ENCODE peak calls at places on chromosomes 13 and 19, in five cellular contexts. S is lower leg skin, C is skeletal muscle cell, A is fibroblast of lung, J is bronchial epithelial cell. P is an unnamed sample.

GRCh38 chr19:16015805-16016173 is 60.5 kb upstream of the TPM4 start:
- DNase-seq in S (no peak), J (no peak), A (no peak), C (no peak), P (no peak)

GRCh38 chr19:4379383-4380253 is 20.7 kb downstream of the SH3GL1 start:
- DNase-seq in S (peak), J (peak), C (peak), A (peak), P (peak)

GRCh38 chr13:98919566-98919965 is 58.3 kb downstream of the DOCK9 start:
- DNase-seq in C (no peak), J (no peak), S (no peak), A (no peak), P (no peak)

GRCh38 chr19:39539165-39539518 is 819 bp downstream of the EID2 start:
- DNase-seq in J (peak), S (no peak), A (peak), C (no peak), P (no peak)

GRCh38 chr19:6737873-6738725 is 719 bp upstream of the GPR108 start:
- DNase-seq in A (peak), S (peak), J (peak), C (no peak), P (peak)

GRCh38 chr13:35165205-35165604 is 223.1 kb downstream of the NBEA start:
- DNase-seq in S (no peak), C (no peak), J (no peak), A (no peak), P (no peak)

GRCh38 chr13:111282425-111282824 is 38.0 kb upstream of the TEX29 start:
- DNase-seq in C (no peak), A (no peak), S (no peak), J (peak), P (no peak)

GRCh38 chr13:85486663-85487062 is 312.6 kb downstream of the SLITRK6 start:
- DNase-seq in S (no peak), C (no peak), A (peak), J (no peak), P (no peak)

GRCh38 chr13:112907286-112907685 is 61.7 kb upstream of the MCF2L start:
- DNase-seq in C (no peak), A (no peak), S (peak), J (no peak), P (no peak)

GRCh38 chr13:96650301-96650886 is 343.9 kb downstream of the OXGR1 start:
- DNase-seq in A (peak), J (peak), C (peak), S (no peak), P (no peak)

GRCh38 chr13:28043224-28043623 is 54.7 kb upstream of the URAD start:
- DNase-seq in C (no peak), S (no peak), A (no peak), J (no peak), P (no peak)

GRCh38 chr13:100594731-100595130 is 6.1 kb upstream of the GGACT start:
- DNase-seq in C (no peak), J (no peak), S (no peak), A (no peak), P (no peak)

GRCh38 chr19:41261474-41262190 is 2.5 kb upstream of the HNRNPUL1 start:
- DNase-seq in S (no peak), C (no peak), A (peak), J (no peak), P (no peak)

GRCh38 chr19:43525836-43526771 is 897 bp downstream of the ETHE1 start:
- DNase-seq in J (no peak), C (no peak), S (peak), A (no peak), P (no peak)

GRCh38 chr19:19458110-19458816 is 52.8 kb downstream of the GATAD2A start:
- DNase-seq in S (no peak), C (no peak), A (no peak), J (no peak), P (no peak)

GRCh38 chr13:51258612-51259358 is 36.6 kb downstream of the FAM124A start:
- DNase-seq in A (no peak), S (no peak), J (no peak), C (no peak), P (no peak)

GRCh38 chr19:38569368-38569983 is 48.3 kb downstream of the MAP4K1 start:
- DNase-seq in A (no peak), C (no peak), J (no peak), S (no peak), P (no peak)

GRCh38 chr13:40060318-40061007 is 405.0 kb downstream of the COG6 start:
- DNase-seq in S (peak), A (peak), C (peak), J (peak), P (peak)

GRCh38 chr13:109385161-109385560 is 401.2 kb downstream of the IRS2 start:
- DNase-seq in S (no peak), J (no peak), C (peak), A (peak), P (no peak)

GRCh38 chr13:100552755-100553154 is 35.8 kb downstream of the GGACT start:
- DNase-seq in A (no peak), C (no peak), S (no peak), J (no peak), P (no peak)

GRCh38 chr13:99948907-99949656 is 22.5 kb downstream of the ZIC5 start:
- DNase-seq in A (no peak), C (no peak), S (no peak), J (no peak), P (no peak)

GRCh38 chr19:3479819-3480215 is 508 bp downstream of the SMIM24 start:
- DNase-seq in C (no peak), A (no peak), S (no peak), J (no peak), P (no peak)

GRCh38 chr13:98172570-98173405 is 4.3 kb downstream of the RNF113B start:
- DNase-seq in A (peak), C (no peak), J (no peak), S (no peak), P (no peak)

GRCh38 chr13:73138276-73138950 is 79.6 kb downstream of the KLF5 start:
- DNase-seq in S (no peak), A (peak), C (no peak), J (peak), P (no peak)

GRCh38 chr19:16649734-16650133 is 10.2 kb downstream of the SMIM7 start:
- DNase-seq in J (no peak), S (no peak), A (no peak), C (no peak), P (no peak)

GRCh38 chr19:28126499-28126898 is 1086.5 kb downstream of the UQCRFS1 start:
- DNase-seq in S (no peak), C (no peak), J (no peak), A (peak), P (no peak)

GRCh38 chr13:74629985-74630384 is 495.8 kb upstream of the KLF12 start:
- DNase-seq in A (no peak), S (no peak), J (no peak), C (peak), P (no peak)

GRCh38 chr13:102856603-102857002 is 10.8 kb downstream of the ERCC5 start:
- DNase-seq in A (peak), J (peak), S (no peak), C (no peak), P (no peak)

GRCh38 chr13:48817166-48817802 is 158.4 kb upstream of the FNDC3A start:
- DNase-seq in A (no peak), C (no peak), S (no peak), J (no peak), P (no peak)

GRCh38 chr13:51643882-51644281 is 59.6 kb downstream of the WDFY2 start:
- DNase-seq in J (peak), C (peak), S (no peak), A (peak), P (no peak)

GRCh38 chr19:54691582-54692293 is 29.0 kb downstream of the LILRB4 start:
- DNase-seq in A (no peak), C (no peak), S (no peak), J (no peak), P (no peak)

GRCh38 chr13:46607768-46608553 is 55.0 kb downstream of the LRCH1 start:
- DNase-seq in A (no peak), C (no peak), J (no peak), S (no peak), P (no peak)

GRCh38 chr19:51187395-51188226 is 37.3 kb upstream of the CD33 start:
- DNase-seq in S (no peak), A (no peak), C (no peak), J (no peak), P (no peak)

GRCh38 chr19:7535993-7536685 is 622 bp downstream of the PNPLA6 start:
- DNase-seq in C (no peak), J (no peak), S (peak), A (no peak), P (no peak)

GRCh38 chr13:93226623-93227279 is at the start of gene GPC6:
- DNase-seq in S (no peak), C (peak), A (peak), J (peak), P (no peak)

GRCh38 chr13:50080158-50080855 is 65.1 kb downstream of the KCNRG start:
- DNase-seq in S (no peak), J (peak), C (no peak), A (peak), P (no peak)

GRCh38 chr13:110813646-110814624 is 100.4 kb downstream of the ING1 start:
- DNase-seq in S (peak), A (no peak), C (no peak), J (no peak), P (no peak)

DNA sequence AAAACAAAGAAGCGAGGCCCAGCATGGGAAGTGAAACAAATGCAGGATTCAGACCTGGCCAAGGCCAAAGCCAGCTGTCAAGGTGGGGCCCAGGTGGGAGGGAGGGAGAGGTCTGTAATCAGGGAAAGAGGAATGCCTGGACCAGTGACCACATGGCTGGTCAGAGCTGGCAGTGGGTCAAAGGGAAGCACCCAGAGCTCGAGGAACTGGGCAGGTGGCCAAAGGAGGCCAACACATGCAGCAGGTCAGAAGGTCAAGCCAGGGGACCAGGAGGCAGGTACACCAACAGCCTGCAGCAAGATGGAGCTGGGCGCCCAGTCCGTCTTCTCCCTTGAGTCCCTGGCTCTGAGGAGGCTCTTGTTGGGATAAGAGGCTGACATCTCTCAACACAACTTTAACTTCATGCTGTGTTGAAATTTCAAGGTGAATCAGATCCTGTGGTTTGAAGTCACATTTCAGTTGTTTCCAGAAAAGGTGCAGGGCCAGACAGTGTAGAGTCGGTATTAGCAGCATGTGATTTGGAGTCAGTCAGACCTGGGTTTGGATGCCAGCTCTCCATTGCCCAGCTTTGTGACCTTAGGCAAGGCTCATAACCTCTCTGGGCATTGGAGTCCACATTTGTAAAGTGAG is 17.2 kb downstream of the GPATCH1 start:
- DNase-seq in A (no peak), J (peak), S (no peak), C (no peak), P (no peak)
- H3K4me3 ChIP-seq in A (no peak), J (no peak), S (no peak), C (no peak), P (no peak)

DNA sequence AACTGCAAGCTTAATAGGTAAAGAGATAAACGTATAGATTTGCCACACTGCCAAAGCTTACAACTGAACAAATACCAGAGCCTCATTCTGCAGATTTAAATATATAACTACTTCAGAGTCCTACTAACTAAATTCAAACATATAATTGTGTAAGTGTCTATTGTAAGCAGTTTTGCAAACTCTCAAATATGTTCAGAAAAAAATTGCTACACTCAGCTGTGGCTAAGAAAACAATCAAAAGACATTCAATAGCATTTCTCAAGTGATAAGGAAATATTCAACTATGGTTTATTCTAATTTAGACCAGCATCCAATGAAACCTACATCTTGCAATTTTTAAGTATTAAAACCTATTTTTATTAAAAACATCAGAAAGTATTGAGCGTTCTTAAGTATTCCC is 202.4 kb downstream of the KCTD12 start:
- DNase-seq in S (no peak), A (no peak), J (no peak), C (no peak), P (no peak)
- H3K4me3 ChIP-seq in S (no peak), A (no peak), J (no peak), C (no peak), P (no peak)

DNA sequence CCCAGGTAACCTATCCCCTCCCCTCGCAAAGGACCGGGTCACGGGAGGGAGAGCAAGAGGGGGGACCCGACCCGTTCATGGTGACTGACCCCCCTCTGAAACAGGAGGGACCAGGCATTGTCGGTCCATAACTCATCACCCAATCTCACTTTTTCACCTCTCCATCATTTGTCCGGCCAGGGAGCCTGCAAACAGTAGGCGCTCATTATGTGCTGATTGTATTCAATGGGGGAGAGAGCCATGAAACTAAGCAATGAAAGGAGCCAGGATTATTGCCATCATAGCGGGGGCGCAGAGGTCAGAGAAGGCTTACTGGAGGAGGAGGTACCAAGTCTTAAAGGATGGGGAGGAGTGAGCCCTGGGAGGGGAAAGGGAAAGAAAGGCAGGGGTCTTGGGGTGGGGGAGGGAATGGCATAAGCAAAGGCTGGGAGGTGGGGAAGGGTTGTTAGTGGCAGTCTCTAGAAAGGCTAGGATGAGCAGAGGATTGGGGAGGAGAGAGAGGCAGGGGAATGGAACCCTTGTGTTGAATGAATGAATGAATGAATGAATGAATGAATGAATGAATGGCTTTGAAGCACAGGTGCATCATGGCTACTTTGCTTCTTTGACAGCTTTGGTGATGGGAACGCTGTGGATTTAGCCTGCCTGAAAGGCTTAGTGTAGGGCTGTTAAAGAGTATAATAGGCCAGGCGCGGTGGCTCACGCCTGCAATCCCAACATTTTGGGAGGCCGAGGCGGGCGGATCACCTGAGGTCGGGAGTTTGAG is 1.4 kb downstream of the SHFL start:
- DNase-seq in C (no peak), A (no peak), J (no peak), S (no peak), P (no peak)
- H3K4me3 ChIP-seq in C (peak), A (peak), J (no peak), S (no peak), P (peak)

GRCh38 chr19:48962849-48963165 is 2.3 kb upstream of the FTL start:
- DNase-seq in A (no peak), C (no peak), J (no peak), S (no peak), P (no peak)

GRCh38 chr19:48964205-48965032 is 690 bp upstream of the FTL start:
- DNase-seq in S (no peak), J (no peak), A (peak), C (no peak), P (no peak)

GRCh38 chr19:48962029-48962848 is 2.9 kb upstream of the FTL start:
- DNase-seq in J (no peak), S (peak), C (no peak), A (no peak), P (no peak)

GRCh38 chr19:48965033-48965805 is at the start of gene FTL:
- DNase-seq in J (peak), C (peak), A (peak), S (peak), P (peak)

DNA sequence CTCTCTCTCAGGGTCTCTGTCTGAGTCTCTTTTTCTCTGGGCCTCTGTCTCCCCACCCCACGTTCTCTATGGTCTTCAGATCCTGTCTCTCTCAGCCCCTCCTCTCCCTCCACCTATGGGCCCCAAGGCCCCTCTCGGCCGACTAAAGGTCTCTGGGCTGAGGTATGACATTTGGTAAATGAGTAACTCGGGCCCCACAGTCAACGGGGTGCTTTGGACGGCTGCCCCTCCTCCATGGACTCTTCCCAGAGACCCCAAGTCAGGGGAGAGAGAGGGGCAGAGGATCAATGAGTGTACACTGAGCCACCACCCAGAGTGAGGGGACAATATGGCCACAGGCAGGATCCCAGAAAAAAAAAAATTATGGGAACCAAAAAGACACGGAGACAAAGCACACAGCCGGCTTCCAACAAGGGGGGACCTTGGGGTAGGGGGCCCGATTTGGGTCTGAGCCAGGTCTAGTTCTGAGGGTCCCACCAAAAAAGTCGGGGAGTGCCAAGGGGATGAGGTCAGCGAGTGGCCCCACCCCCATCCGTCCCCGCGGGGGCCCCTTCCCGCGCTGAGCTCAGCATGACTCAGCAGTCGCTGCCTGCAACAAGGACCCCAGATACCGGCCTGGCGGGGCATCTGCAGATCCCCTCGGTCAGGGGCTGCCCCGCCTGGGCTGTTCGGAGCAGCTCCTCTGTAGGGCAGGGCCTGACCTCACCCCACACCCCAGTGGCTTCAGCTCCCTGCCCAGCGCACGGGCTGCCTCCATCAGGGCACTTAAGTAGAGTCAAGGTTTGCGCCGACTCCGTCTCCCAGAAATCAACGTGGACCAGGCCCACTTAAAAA is 1.5 kb upstream of the FTL start:
- DNase-seq in S (peak), C (no peak), A (peak), J (peak), P (peak)
- H3K4me3 ChIP-seq in S (peak), C (peak), A (peak), J (peak), P (peak)

DNA sequence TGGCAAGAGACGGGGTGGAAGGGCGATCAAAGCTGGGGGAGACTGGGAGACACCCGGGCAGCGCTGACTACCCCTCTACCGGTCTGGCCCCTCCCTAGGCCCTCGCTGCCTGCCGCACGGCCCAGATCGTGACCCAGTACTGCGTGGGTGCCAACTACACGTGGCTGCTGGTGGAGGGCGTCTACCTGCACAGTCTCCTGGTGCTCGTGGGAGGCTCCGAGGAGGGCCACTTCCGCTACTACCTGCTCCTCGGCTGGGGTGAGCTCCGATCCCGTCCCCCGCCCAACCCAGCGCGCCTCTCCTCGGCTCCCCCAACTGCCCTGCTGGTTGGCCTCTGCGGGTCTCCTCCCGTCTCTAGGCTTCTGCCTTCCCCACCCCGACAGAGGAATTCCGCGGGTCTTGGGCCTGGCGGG is 8.8 kb downstream of the GIPR start:
- DNase-seq in J (no peak), S (no peak), C (no peak), A (no peak), P (peak)
- H3K4me3 ChIP-seq in J (peak), S (no peak), C (peak), A (no peak), P (no peak)

GRCh38 chr13:114129649-114130062 is 2.8 kb downstream of the RASA3 start:
- DNase-seq in S (no peak), J (no peak), C (no peak), A (no peak), P (no peak)
- H3K4me3 ChIP-seq in S (no peak), J (no peak), C (peak), A (peak), P (no peak)